ENCODE peak calls at places on chromosomes 12 and 14, in nine cellular contexts. O, R, M, H, D, V, P, X and K are unnamed samples.

GRCh38 chr12:115771065-115771464 is 506.4 kb downstream of the MED13L start:
- DNase-seq in O (no peak), X (no peak), P (peak; percentile 56), D (no peak), V (no peak), M (no peak), R (peak; percentile 2), H (no peak), K (no peak)

GRCh38 chr14:75831455-75831854 is 150.3 kb downstream of the TGFB3 start:
- DNase-seq in P (peak; percentile 80), R (peak; percentile 80), V (peak; percentile 45), X (peak; percentile 56), D (peak; percentile 53), M (no peak), H (no peak), O (peak; percentile 56), K (no peak)

GRCh38 chr12:100565987-100566545 is 7.4 kb upstream of the GAS2L3 start:
- DNase-seq in M (no peak), R (no peak), X (no peak), D (no peak), V (no peak), P (no peak), H (no peak), O (no peak), K (no peak)

GRCh38 chr12:14768823-14769405 is 34.4 kb downstream of the WBP11 start:
- DNase-seq in X (no peak), H (no peak), V (no peak), P (peak; percentile 43), O (no peak), D (no peak), R (no peak), M (no peak), K (peak; percentile 41)

GRCh38 chr12:118375348-118375747 is 1.0 kb upstream of the SUDS3 start:
- DNase-seq in V (no peak), D (no peak), O (no peak), H (no peak), X (no peak), M (no peak), P (no peak), R (no peak), K (no peak)

GRCh38 chr12:38890102-38890501 is 15.3 kb downstream of the CPNE8 start:
- DNase-seq in D (no peak), M (no peak), O (no peak), R (no peak), V (no peak), X (no peak), H (no peak), P (peak; percentile 11), K (no peak)

GRCh38 chr12:130920119-130920703 is 33.5 kb upstream of the ADGRD1 start:
- DNase-seq in X (no peak), H (no peak), V (no peak), P (no peak), O (no peak), M (no peak), D (no peak), R (no peak), K (no peak)

GRCh38 chr12:47652491-47653234 is 53.2 kb downstream of the RPAP3 start:
- DNase-seq in M (no peak), P (peak; percentile 24), X (no peak), V (no peak), O (no peak), H (no peak), R (peak; percentile 64), D (no peak), K (no peak)

GRCh38 chr12:120439646-120440247 is 1.8 kb downstream of the COX6A1 start:
- DNase-seq in P (peak; percentile 86), V (peak; percentile 70), D (no peak), H (peak; percentile 78), M (peak; percentile 21), X (peak; percentile 57), O (peak; percentile 52), R (peak; percentile 65), K (peak; percentile 66)

GRCh38 chr12:107670999-107671643 is 14.5 kb upstream of the PWP1 start:
- DNase-seq in M (no peak), X (no peak), D (no peak), R (peak; percentile 50), P (peak; percentile 26), V (peak; percentile 38), H (no peak), O (no peak), K (no peak)

GRCh38 chr12:20063116-20063515 is 305.2 kb upstream of the PDE3A start:
- DNase-seq in H (no peak), O (no peak), V (no peak), P (no peak), D (no peak), R (no peak), M (no peak), X (no peak), K (no peak)

GRCh38 chr12:33676866-33677265 is 237.2 kb upstream of the SYT10 start:
- DNase-seq in D (no peak), M (no peak), P (no peak), X (no peak), H (no peak), R (no peak), V (no peak), O (no peak), K (no peak)

GRCh38 chr12:47504775-47505446 is 200.9 kb downstream of the RPAP3 start:
- DNase-seq in X (no peak), V (no peak), M (no peak), H (no peak), D (no peak), R (no peak), P (no peak), O (no peak), K (no peak)

GRCh38 chr14:25463475-25463874 is 413.5 kb upstream of the STXBP6 start:
- DNase-seq in O (no peak), M (no peak), P (no peak), X (no peak), D (no peak), H (no peak), V (no peak), R (no peak), K (no peak)

GRCh38 chr12:26212356-26212755 is 17.0 kb downstream of the SSPN start:
- DNase-seq in P (no peak), O (no peak), M (no peak), H (no peak), V (no peak), R (no peak), D (no peak), X (peak; percentile 62), K (no peak)

GRCh38 chr14:41859336-41859735 is 252.7 kb downstream of the LRFN5 start:
- DNase-seq in O (no peak), V (no peak), M (no peak), H (no peak), P (no peak), X (no peak), R (peak; percentile 87), D (no peak), K (no peak)

GRCh38 chr12:29510591-29511174 is 13.2 kb upstream of the OVCH1 start:
- DNase-seq in O (no peak), D (no peak), M (no peak), P (no peak), V (no peak), H (no peak), X (no peak), R (no peak), K (no peak)

GRCh38 chr14:71591929-71592328 is 340.3 kb upstream of the RGS6 start:
- DNase-seq in R (peak; percentile 35), P (no peak), H (no peak), V (peak; percentile 18), D (no peak), O (no peak), M (no peak), X (no peak), K (no peak)

GRCh38 chr12:45268672-45269406 is 52.9 kb downstream of the ANO6 start:
- DNase-seq in V (peak; percentile 76), X (peak; percentile 80), P (peak; percentile 87), R (no peak), O (no peak), D (no peak), H (no peak), M (no peak), K (peak; percentile 96)

GRCh38 chr14:66662374-66662773 is 154.4 kb downstream of the GPHN start:
- DNase-seq in M (no peak), R (no peak), O (no peak), D (no peak), X (no peak), V (peak; percentile 39), H (no peak), P (no peak), K (no peak)
- TF ChIP-seq CTCF in M (no peak), R (no peak), O (no peak), D (peak; percentile 30), X (peak; percentile 37), V (peak; percentile 45), H (no peak), P (peak; percentile 28), K (no peak)

GRCh38 chr14:78593949-78594348 is 423.8 kb downstream of the NRXN3 start:
- DNase-seq in P (no peak), D (no peak), X (no peak), R (no peak), V (no peak), H (no peak), M (no peak), O (no peak), K (no peak)

GRCh38 chr14:78595797-78596196 is 425.6 kb downstream of the NRXN3 start:
- DNase-seq in D (no peak), H (no peak), M (no peak), X (no peak), O (no peak), R (no peak), V (peak; percentile 7), P (peak; percentile 18), K (no peak)

DNA sequence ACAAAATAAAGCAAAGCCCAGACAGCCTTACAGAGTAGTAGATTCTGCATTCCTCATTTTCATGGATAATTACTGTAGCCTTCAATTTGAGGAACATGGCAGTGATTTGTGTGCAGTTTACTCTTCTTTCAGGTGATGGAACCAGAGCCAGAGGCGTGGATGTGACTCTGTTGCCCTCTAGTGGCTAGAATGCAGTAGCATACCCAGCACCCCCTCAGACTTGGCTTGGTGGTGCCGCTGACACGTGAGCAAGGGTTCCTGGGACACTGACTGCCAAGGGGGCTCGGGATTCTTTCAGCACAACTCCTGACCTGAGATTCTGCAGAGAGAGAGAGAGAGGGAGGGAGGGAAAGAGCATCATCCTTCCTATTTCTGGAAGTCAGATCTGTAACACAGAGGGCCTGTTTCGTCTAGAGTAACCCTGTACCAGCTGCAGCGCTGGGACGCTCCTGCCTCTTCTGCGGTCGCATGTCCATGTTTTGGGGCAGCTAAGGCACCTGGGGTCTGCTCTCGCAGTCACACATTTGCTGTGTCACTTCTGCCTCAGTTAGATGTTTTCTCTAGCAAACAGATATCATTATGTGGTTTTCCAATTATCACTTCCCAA is 428.0 kb downstream of the NRXN3 start:
- DNase-seq in D (no peak), V (peak; percentile 61), R (peak; percentile 18), O (no peak), H (no peak), P (peak; percentile 83), M (peak; percentile 16), X (peak; percentile 54), K (peak; percentile 59)
- TF ChIP-seq CTCF in D (peak; percentile 87), V (peak; percentile 86), R (peak; percentile 58), O (peak; percentile 89), H (peak; percentile 83), P (peak; percentile 88), M (peak; percentile 43), X (peak; percentile 82), K (peak; percentile 87)

GRCh38 chr12:2691001-2691339 is 103.8 kb upstream of the FKBP4 start:
- DNase-seq in P (peak; percentile 57), R (peak; percentile 52), O (no peak), V (no peak), D (no peak), X (no peak), H (no peak), M (no peak), K (no peak)
- TF ChIP-seq CTCF in P (peak; percentile 36), R (no peak), O (peak; percentile 9), V (no peak), D (no peak), X (no peak), H (no peak), M (no peak), K (no peak)

GRCh38 chr14:24437020-24437735 is 5.4 kb downstream of the SDR39U1 start:
- DNase-seq in P (no peak), M (no peak), R (no peak), O (no peak), H (no peak), D (no peak), V (no peak), X (no peak), K (no peak)
- TF ChIP-seq CTCF in P (no peak), M (no peak), R (no peak), O (peak; percentile 64), H (no peak), D (no peak), V (peak; percentile 5), X (no peak), K (no peak)